ENCODE peak calls at places on chromosome 16, in ten cellular contexts. N is fibroblast of mammary gland, B is cardiac muscle cell, E is GM12865, X is AG04450, G is OCI-LY7, S is lower lobe of right lung, H is brain microvascular endothelial cell, W is cardiac fibroblast, Y is BE2C. Z is an unnamed sample.

GRCh38 chr16:50742521-50743150 is 750 bp downstream of the CYLD start:
- DNase-seq in H (no peak), X (no peak), G (peak; percentile 44), N (peak; percentile 52), E (peak; percentile 67), W (peak; percentile 29), B (peak; percentile 31), Y (no peak), S (peak; percentile 62), Z (no peak)

GRCh38 chr16:83964684-83965443 is 3.2 kb upstream of the NECAB2 start:
- DNase-seq in Y (no peak), G (no peak), E (no peak), H (no peak), W (no peak), B (no peak), N (no peak), X (no peak), S (peak; percentile 15), Z (no peak)

GRCh38 chr16:77450790-77451487 is 16.1 kb upstream of the ADAMTS18 start:
- DNase-seq in Y (no peak), H (no peak), G (no peak), X (no peak), S (no peak), E (no peak), W (no peak), N (no peak), B (no peak), Z (no peak)

GRCh38 chr16:85281181-85281580 is 168.9 kb upstream of the CIBAR2 start:
- DNase-seq in W (no peak), B (no peak), S (no peak), X (no peak), Y (no peak), G (no peak), H (no peak), E (no peak), N (no peak), Z (no peak)

GRCh38 chr16:64470916-64471315 is 650.9 kb downstream of the CDH11 start:
- DNase-seq in B (no peak), G (no peak), N (no peak), W (no peak), E (no peak), S (no peak), X (no peak), Y (no peak), H (no peak), Z (no peak)

GRCh38 chr16:70460737-70461261 is 6.4 kb downstream of the FCSK start:
- DNase-seq in Y (peak; percentile 39), H (no peak), E (peak; percentile 45), N (no peak), B (peak; percentile 29), X (no peak), W (peak; percentile 44), G (no peak), S (no peak), Z (no peak)

GRCh38 chr16:54937673-54938350 is 7.1 kb downstream of the IRX5 start:
- DNase-seq in H (no peak), S (no peak), Y (no peak), N (no peak), B (peak; percentile 13), G (no peak), W (no peak), E (no peak), X (no peak), Z (no peak)

GRCh38 chr16:86621966-86622365 is 43.6 kb downstream of the FOXL1 start:
- DNase-seq in X (no peak), H (no peak), Y (no peak), G (no peak), B (no peak), S (no peak), N (no peak), E (no peak), W (no peak), Z (no peak)

GRCh38 chr16:72947379-72948237 is 100.3 kb downstream of the ZFHX3 start:
- DNase-seq in E (no peak), B (no peak), N (no peak), X (no peak), S (no peak), H (peak; percentile 60), W (no peak), G (no peak), Y (peak; percentile 92), Z (no peak)

GRCh38 chr16:27464663-27465482 is 62.9 kb downstream of the IL21R start:
- DNase-seq in W (no peak), S (peak; percentile 32), E (no peak), B (no peak), N (no peak), G (no peak), H (no peak), Y (no peak), X (no peak), Z (no peak)

GRCh38 chr16:27463741-27464662 is 62.0 kb downstream of the IL21R start:
- DNase-seq in B (no peak), G (no peak), E (no peak), H (no peak), Y (no peak), W (no peak), S (peak; percentile 37), X (no peak), N (no peak), Z (no peak)

GRCh38 chr16:27462200-27462845 is 60.3 kb downstream of the IL21R start:
- DNase-seq in W (no peak), Y (no peak), S (peak; percentile 34), E (no peak), B (no peak), H (no peak), N (no peak), X (no peak), G (no peak), Z (no peak)

GRCh38 chr16:27461483-27462171 is 59.7 kb downstream of the IL21R start:
- DNase-seq in E (no peak), N (peak; percentile 25), Y (no peak), X (no peak), S (no peak), B (no peak), W (peak; percentile 13), H (no peak), G (no peak), Z (no peak)

DNA sequence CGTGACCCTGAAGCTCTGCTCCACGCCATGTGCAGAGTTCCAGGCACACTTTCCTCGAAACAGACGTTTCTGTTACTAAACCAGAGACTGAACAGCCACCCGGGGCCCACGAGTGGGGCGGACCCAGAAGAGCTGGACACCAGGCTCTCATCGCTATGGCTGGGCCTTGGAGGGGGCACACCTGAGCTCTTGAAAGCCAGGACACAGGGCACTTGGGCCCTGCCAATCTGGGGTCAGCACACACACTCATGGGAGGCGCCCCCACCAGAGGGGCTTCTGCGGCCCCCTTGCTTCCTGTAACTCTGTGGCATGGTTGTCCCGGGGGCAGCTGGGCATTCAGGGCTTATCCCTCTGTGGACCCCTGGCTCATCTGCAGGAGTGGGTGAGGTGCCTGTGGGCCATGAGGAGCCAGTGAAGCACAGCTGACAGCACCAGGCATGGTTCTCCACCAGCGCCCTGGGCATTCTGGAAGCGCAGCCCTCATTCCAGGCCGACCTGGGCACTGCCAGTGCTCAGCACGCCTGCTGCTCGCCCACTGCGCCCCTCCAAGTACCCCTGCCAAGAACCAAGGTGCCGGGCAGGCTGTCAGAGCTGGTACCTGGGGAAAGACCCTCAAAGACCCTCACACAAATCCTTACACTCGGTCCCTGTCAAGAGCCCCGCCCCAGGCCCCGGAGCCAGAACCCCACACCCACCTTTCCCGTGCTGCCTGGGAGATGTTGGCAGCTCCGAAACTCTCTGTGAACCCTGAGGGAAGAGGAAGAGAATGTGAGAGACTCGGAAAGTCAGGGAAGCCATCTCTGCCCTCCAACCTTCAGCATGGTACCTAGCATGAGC is 61.1 kb downstream of the IL21R start:
- DNase-seq in S (peak; percentile 39), Y (no peak), N (no peak), G (no peak), H (no peak), W (no peak), B (no peak), X (no peak), E (no peak), Z (no peak)
- H3K4me3 ChIP-seq in S (no peak overlapping the region), Y (no peak overlapping the region), N (no peak overlapping the region), G (no peak overlapping the region), H (no peak overlapping the region), W (no peak overlapping the region), B (no peak overlapping the region), X (no peak overlapping the region), E (no peak overlapping the region), Z (no peak overlapping the region)

DNA sequence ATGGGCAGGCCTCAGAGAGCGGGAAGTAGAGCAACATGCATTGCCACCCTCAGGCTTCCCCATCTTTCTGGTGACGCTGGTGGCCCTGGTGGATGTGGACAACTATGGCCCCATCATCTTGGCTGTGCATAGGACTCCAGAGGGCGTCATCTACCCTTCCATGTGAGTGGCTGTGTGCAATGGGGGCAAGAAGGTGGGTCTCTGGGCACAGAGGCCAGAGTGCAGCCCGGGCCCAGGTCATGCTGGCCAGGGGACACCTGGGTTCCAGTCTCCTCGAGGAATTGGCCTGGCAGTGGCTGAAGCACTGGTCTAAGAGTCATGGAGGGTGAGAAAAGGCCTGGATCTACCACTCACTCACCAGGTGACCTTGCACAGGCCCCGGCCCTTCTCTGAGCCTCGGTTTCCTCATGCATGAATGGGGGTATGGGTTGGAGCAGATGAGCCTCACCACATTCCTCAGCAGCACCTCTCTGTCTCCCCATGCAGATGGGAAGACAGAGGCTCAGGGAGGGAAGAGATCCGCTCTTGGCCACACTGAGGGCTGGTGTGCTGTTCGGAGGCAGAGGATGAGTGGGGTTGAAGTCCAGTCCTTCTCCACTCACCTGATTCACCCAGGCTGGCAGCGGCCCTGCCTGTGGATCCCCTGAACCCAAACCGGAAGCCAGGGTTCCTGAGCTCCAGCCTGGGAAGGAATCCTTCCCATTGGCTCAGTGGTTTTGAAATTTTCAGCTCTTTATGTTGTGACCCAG is 7.2 kb upstream of the ADGRG3 start:
- DNase-seq in X (no peak), N (no peak), S (no peak), W (no peak), E (no peak), G (no peak), H (no peak), B (no peak), Y (no peak), Z (no peak)
- TF ChIP-seq CTCF in X (no peak), N (no peak), S (no peak), W (no peak), E (no peak), G (no peak), H (no peak), B (no peak), Y (no peak), Z (no peak)

DNA sequence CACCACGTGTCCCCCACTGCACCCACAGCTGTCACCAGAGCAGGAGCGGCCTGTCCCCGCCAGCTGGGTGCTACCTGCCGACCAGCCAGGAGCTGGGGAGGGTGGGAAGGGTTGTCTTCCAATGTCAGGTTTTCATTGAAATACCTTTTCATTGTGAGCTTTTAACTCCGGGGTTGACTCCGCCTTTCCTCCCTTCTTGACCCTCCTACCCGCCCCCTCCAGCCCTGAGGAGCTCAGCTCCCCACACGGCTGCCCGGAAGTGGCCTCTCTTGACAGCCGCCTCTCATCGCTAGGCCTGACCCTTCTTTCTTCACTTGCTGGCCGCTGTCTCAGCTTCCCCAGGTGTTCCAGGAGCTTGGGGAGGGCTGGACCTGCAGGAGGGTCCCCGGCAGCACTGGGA is 21.2 kb upstream of the GNG13 start:
- DNase-seq in S (no peak), G (no peak), H (no peak), N (no peak), B (no peak), W (no peak), Y (no peak), E (no peak), X (no peak), Z (no peak)
- H3K4me3 ChIP-seq in S (no peak overlapping the region), G (no peak overlapping the region), H (no peak overlapping the region), N (no peak overlapping the region), B (no peak overlapping the region), W (no peak overlapping the region), Y (no peak overlapping the region), E (no peak overlapping the region), X (no peak overlapping the region), Z (no peak overlapping the region)

GRCh38 chr16:81831722-81832126 is 52.6 kb downstream of the PLCG2 start:
- DNase-seq in Y (no peak), B (peak; percentile 18), E (peak; percentile 96), W (no peak), X (no peak), H (no peak), N (no peak), G (peak; percentile 95), S (peak; percentile 89), Z (no peak)
- TF ChIP-seq CTCF in Y (no peak), B (no peak), E (peak; percentile 48), W (no peak), X (no peak), H (peak; percentile 10), N (no peak), G (peak; percentile 54), S (peak; percentile 21), Z (no peak)